ENCODE peak calls at places on chromosomes 12 and 14, in eight cellular contexts. R is IMR-90, B is lower leg skin, Y is MM.1S, P is uterus, Z is astrocyte of the cerebellum, G is colonic mucosa, D is lung. A is an unnamed sample.

GRCh38 chr12:55683676-55684075 is 24.0 kb downstream of the ITGA7 start:
- DNase-seq in R (no peak), B (peak; percentile 45), Y (no peak), P (no peak), Z (no peak), G (no peak), D (no peak), A (no peak)

GRCh38 chr12:123242083-123242904 is 9.1 kb downstream of the MTRFR start:
- DNase-seq in R (peak; percentile 10), B (peak; percentile 72), Y (no peak), P (no peak), Z (no peak), G (no peak), D (no peak), A (no peak)

GRCh38 chr12:84508943-84509342 is 403.7 kb downstream of the SLC6A15 start:
- DNase-seq in R (no peak), B (no peak), Y (no peak), P (peak; percentile 45), Z (no peak), G (no peak), D (no peak), A (no peak)

GRCh38 chr14:44149597-44149996 is 357.5 kb downstream of the FSCB start:
- DNase-seq in R (no peak), B (no peak), Y (peak; percentile 12), P (no peak), Z (no peak), G (no peak), D (no peak), A (peak; percentile 19)

GRCh38 chr12:26298785-26299621 is 103.6 kb downstream of the SSPN start:
- DNase-seq in R (peak; percentile 83), B (no peak), Y (peak; percentile 90), P (no peak), Z (peak; percentile 55), G (no peak), D (no peak), A (no peak)

GRCh38 chr14:34350903-34351302 is 111.1 kb downstream of the SPTSSA start:
- DNase-seq in R (no peak), B (no peak), Y (no peak), P (no peak), Z (no peak), G (no peak), D (no peak), A (no peak)

GRCh38 chr12:103647267-103647666 is 60.2 kb downstream of the STAB2 start:
- DNase-seq in R (peak; percentile 59), B (no peak), Y (no peak), P (no peak), Z (peak; percentile 62), G (no peak), D (no peak), A (peak; percentile 48)

GRCh38 chr14:104593241-104593701 is 11.3 kb downstream of the TMEM179 start:
- DNase-seq in R (no peak), B (no peak), Y (no peak), P (no peak), Z (no peak), G (no peak), D (no peak), A (no peak)

GRCh38 chr14:98607341-98607910 is 664.6 kb downstream of the BCL11B start:
- DNase-seq in R (no peak), B (no peak), Y (no peak), P (no peak), Z (no peak), G (no peak), D (no peak), A (no peak)

GRCh38 chr14:22847661-22848341 is 11.4 kb downstream of the MMP14 start:
- DNase-seq in R (peak; percentile 84), B (peak; percentile 88), Y (no peak), P (no peak), Z (no peak), G (no peak), D (no peak), A (no peak)

GRCh38 chr12:5923043-5923605 is 21.9 kb downstream of the ANO2 start:
- DNase-seq in R (no peak), B (no peak), Y (no peak), P (no peak), Z (no peak), G (no peak), D (no peak), A (no peak)

GRCh38 chr12:89573081-89573810 is 47.4 kb upstream of the POC1B start:
- DNase-seq in R (no peak), B (no peak), Y (no peak), P (no peak), Z (no peak), G (no peak), D (no peak), A (no peak)

GRCh38 chr12:32686340-32686739 is 7.2 kb downstream of the DNM1L start:
- DNase-seq in R (no peak), B (no peak), Y (no peak), P (no peak), Z (no peak), G (no peak), D (no peak), A (no peak)

GRCh38 chr12:56629459-56630179 is 507 bp downstream of the BAZ2A start:
- DNase-seq in R (no peak), B (peak; percentile 88), Y (peak; percentile 22), P (peak; percentile 39), Z (no peak), G (peak; percentile 50), D (no peak), A (no peak)

GRCh38 chr14:41051801-41052200 is 554.9 kb upstream of the LRFN5 start:
- DNase-seq in R (no peak), B (no peak), Y (no peak), P (no peak), Z (no peak), G (no peak), D (no peak), A (no peak)

GRCh38 chr12:48917857-48918537 is 7.3 kb downstream of the FKBP11 start:
- DNase-seq in R (no peak), B (no peak), Y (peak; percentile 38), P (no peak), Z (no peak), G (no peak), D (no peak), A (no peak)

GRCh38 chr12:105273601-105274000 is 37.6 kb upstream of the APPL2 start:
- DNase-seq in R (no peak), B (no peak), Y (no peak), P (no peak), Z (no peak), G (no peak), D (no peak), A (no peak)

DNA sequence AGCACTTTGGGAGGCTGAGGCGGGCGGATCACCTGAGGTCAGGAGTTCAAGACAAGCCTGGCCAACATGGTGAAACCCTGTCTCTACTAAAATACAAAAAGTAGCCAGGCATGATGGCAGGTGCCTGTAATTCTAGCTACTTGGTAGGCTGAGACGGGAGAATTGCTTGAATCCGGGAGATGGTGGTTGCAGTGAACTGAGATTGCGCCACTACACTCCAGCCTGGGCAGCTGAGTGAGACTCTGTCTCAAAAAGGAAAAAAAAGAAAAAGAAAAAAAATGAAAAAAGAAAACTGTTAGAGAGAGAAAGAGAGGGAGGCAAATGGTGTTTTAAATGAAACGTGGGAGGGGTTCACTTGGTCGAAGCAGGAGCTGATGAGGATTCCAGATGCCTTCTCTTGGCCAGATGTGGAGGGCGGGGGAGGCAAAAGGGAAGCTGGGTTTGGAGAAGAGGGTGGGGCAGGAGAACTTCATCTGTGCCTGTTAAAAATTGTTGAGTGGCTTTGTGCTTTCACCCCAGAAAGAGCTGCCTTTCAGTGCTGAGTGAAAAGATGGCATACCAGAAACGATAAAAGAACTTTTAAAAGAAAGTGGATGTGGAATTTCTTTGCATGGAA is 1.1 kb downstream of the EMP1 start:
- DNase-seq in R (peak; percentile 36), B (peak; percentile 91), Y (no peak), P (peak; percentile 75), Z (no peak), G (peak; percentile 40), D (peak; percentile 55), A (no peak)
- H3K4me3 ChIP-seq in R (peak overlapping the region; percentile 73), B (peak overlapping the region; percentile 52), Y (no peak overlapping the region), P (peak overlapping the region; percentile 70), Z (peak overlapping the region; percentile 75), G (peak overlapping the region; percentile 39), D (peak overlapping the region; percentile 71), A (peak overlapping the region; percentile 68)

GRCh38 chr12:95322335-95322734 is 104.7 kb downstream of the VEZT start:
- DNase-seq in R (peak; percentile 55), B (no peak), Y (no peak), P (no peak), Z (no peak), G (no peak), D (no peak), A (no peak)
- TF ChIP-seq CTCF in R (no peak), B (no peak), Y (no peak), P (no peak), Z (no peak), G (no peak), D (no peak), A (no peak)

GRCh38 chr14:72632727-72633126 is 261.2 kb downstream of the DPF3 start:
- DNase-seq in R (no peak), B (no peak), Y (no peak), P (no peak), Z (no peak), G (no peak), D (no peak), A (no peak)

GRCh38 chr14:72636094-72636493 is 257.8 kb downstream of the DPF3 start:
- DNase-seq in R (peak; percentile 79), B (no peak), Y (no peak), P (no peak), Z (no peak), G (no peak), D (no peak), A (no peak)

GRCh38 chr14:72636871-72637270 is 257.0 kb downstream of the DPF3 start:
- DNase-seq in R (no peak), B (no peak), Y (no peak), P (no peak), Z (no peak), G (no peak), D (no peak), A (no peak)

GRCh38 chr14:72633551-72633950 is 260.4 kb downstream of the DPF3 start:
- DNase-seq in R (no peak), B (peak; percentile 28), Y (no peak), P (no peak), Z (no peak), G (no peak), D (peak; percentile 13), A (no peak)

DNA sequence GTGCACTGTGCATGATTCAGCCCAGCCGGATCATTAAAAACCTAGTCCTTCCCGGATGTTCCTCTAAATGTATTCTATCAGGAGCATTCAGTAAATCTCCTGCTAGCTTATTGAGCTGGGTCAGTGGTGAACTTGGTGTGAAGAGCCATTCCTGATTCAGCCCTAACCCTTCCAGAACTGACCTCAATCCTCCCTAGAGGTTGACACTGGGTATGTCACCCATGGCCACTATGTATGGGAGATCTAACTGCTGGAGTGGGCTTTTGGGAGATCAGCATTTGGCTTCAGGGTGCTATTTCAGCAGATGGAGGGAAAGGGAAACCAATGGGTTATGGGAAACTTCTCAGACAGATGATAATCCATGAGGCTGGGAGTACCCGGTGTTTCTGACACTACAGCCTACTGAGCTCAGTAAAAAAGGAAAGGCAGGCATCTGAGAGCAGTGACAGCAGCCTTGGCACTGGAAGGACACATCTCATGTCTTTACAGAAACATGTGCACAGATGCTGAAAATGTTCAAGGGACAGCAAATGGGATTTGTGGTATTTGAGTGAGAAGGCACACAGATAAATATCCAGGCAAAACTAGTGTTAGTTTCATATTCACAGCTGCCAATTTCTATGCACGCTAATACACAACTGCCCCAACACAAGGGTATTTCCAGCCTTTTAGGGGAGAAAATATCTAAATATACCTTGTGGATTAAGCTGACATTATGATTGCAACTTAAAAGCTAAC is 258.8 kb downstream of the DPF3 start:
- DNase-seq in R (no peak), B (peak; percentile 14), Y (peak; percentile 76), P (no peak), Z (no peak), G (no peak), D (peak; percentile 16), A (no peak)
- H3K4me3 ChIP-seq in R (no peak overlapping the region), B (no peak overlapping the region), Y (no peak overlapping the region), P (no peak overlapping the region), Z (no peak overlapping the region), G (no peak overlapping the region), D (no peak overlapping the region), A (no peak overlapping the region)

GRCh38 chr14:95182379-95182778 is 25.1 kb upstream of the DICER1 start:
- DNase-seq in R (no peak), B (no peak), Y (no peak), P (no peak), Z (no peak), G (no peak), D (no peak), A (no peak)
- TF ChIP-seq CTCF in R (no peak), B (no peak), Y (no peak), P (no peak), Z (no peak), G (no peak), D (no peak), A (no peak)